ENCODE peak calls at places on chromosomes 12 and 14, in seven cellular contexts. One of them, this sample, is unnamed.

GRCh38 chr12:110576504-110576903 is 6.6 kb downstream of the PPTC7 start:
- DNase-seq in cardiac muscle cell: no peak
- DNase-seq in HFFc6: no peak
- DNase-seq in pulmonary artery endothelial cell: no peak
- DNase-seq in T-helper 1 cell: no peak
- DNase-seq in ELR: no peak
- DNase-seq in posterior cingulate gyrus: no peak
- DNase-seq in this sample: no peak

GRCh38 chr12:42725839-42726238 is 136.3 kb upstream of the PRICKLE1 start:
- DNase-seq in T-helper 1 cell: no peak
- DNase-seq in pulmonary artery endothelial cell: peak; percentile 15
- DNase-seq in ELR: peak; percentile 45
- DNase-seq in posterior cingulate gyrus: no peak
- DNase-seq in cardiac muscle cell: no peak
- DNase-seq in HFFc6: peak; percentile 49
- DNase-seq in this sample: no peak

GRCh38 chr12:40105265-40105514 is 691 bp downstream of the SLC2A13 start:
- DNase-seq in T-helper 1 cell: no peak
- DNase-seq in cardiac muscle cell: no peak
- DNase-seq in pulmonary artery endothelial cell: peak; percentile 8
- DNase-seq in HFFc6: no peak
- DNase-seq in ELR: no peak
- DNase-seq in posterior cingulate gyrus: no peak
- DNase-seq in this sample: no peak

GRCh38 chr12:31896514-31897039 is 62.6 kb upstream of the RESF1 start:
- DNase-seq in T-helper 1 cell: peak; percentile 42
- DNase-seq in HFFc6: no peak
- DNase-seq in pulmonary artery endothelial cell: peak; percentile 80
- DNase-seq in ELR: no peak
- DNase-seq in cardiac muscle cell: no peak
- DNase-seq in posterior cingulate gyrus: no peak
- DNase-seq in this sample: no peak

GRCh38 chr14:51490205-51490604 is 161.5 kb upstream of the FRMD6 start:
- DNase-seq in HFFc6: peak; percentile 86
- DNase-seq in pulmonary artery endothelial cell: no peak
- DNase-seq in posterior cingulate gyrus: no peak
- DNase-seq in ELR: peak; percentile 57
- DNase-seq in T-helper 1 cell: no peak
- DNase-seq in cardiac muscle cell: no peak
- DNase-seq in this sample: peak; percentile 45

GRCh38 chr14:91399868-91400640 is 17.6 kb downstream of the CCDC88C start:
- DNase-seq in cardiac muscle cell: no peak
- DNase-seq in ELR: no peak
- DNase-seq in posterior cingulate gyrus: no peak
- DNase-seq in pulmonary artery endothelial cell: no peak
- DNase-seq in HFFc6: no peak
- DNase-seq in T-helper 1 cell: no peak
- DNase-seq in this sample: no peak

GRCh38 chr12:42779186-42779859 is 189.8 kb upstream of the PRICKLE1 start:
- DNase-seq in ELR: no peak
- DNase-seq in T-helper 1 cell: no peak
- DNase-seq in posterior cingulate gyrus: peak; percentile 55
- DNase-seq in HFFc6: no peak
- DNase-seq in cardiac muscle cell: no peak
- DNase-seq in pulmonary artery endothelial cell: no peak
- DNase-seq in this sample: no peak

GRCh38 chr14:99733551-99734405 is 49.7 kb downstream of the CYP46A1 start:
- DNase-seq in HFFc6: no peak
- DNase-seq in ELR: no peak
- DNase-seq in pulmonary artery endothelial cell: no peak
- DNase-seq in cardiac muscle cell: no peak
- DNase-seq in T-helper 1 cell: no peak
- DNase-seq in posterior cingulate gyrus: peak; percentile 78
- DNase-seq in this sample: no peak

GRCh38 chr14:69858801-69859200 is 20.4 kb upstream of the SMOC1 start:
- DNase-seq in cardiac muscle cell: no peak
- DNase-seq in pulmonary artery endothelial cell: no peak
- DNase-seq in HFFc6: no peak
- DNase-seq in ELR: no peak
- DNase-seq in T-helper 1 cell: no peak
- DNase-seq in posterior cingulate gyrus: no peak
- DNase-seq in this sample: no peak

GRCh38 chr14:67650694-67651093 is 23.7 kb downstream of the VTI1B start:
- DNase-seq in posterior cingulate gyrus: no peak
- DNase-seq in pulmonary artery endothelial cell: no peak
- DNase-seq in cardiac muscle cell: no peak
- DNase-seq in ELR: peak; percentile 82
- DNase-seq in T-helper 1 cell: no peak
- DNase-seq in HFFc6: peak; percentile 77
- DNase-seq in this sample: peak; percentile 46

GRCh38 chr12:66352197-66352596 is 49.9 kb downstream of the HELB start:
- DNase-seq in pulmonary artery endothelial cell: no peak
- DNase-seq in ELR: peak; percentile 45
- DNase-seq in cardiac muscle cell: peak; percentile 32
- DNase-seq in T-helper 1 cell: no peak
- DNase-seq in posterior cingulate gyrus: peak; percentile 84
- DNase-seq in HFFc6: peak; percentile 15
- DNase-seq in this sample: peak; percentile 42

GRCh38 chr14:79567306-79567705 is 644.0 kb downstream of the DIO2 start:
- DNase-seq in ELR: no peak
- DNase-seq in posterior cingulate gyrus: no peak
- DNase-seq in T-helper 1 cell: no peak
- DNase-seq in pulmonary artery endothelial cell: no peak
- DNase-seq in HFFc6: no peak
- DNase-seq in cardiac muscle cell: no peak
- DNase-seq in this sample: no peak

This sample was measured in RKO.